ENCODE peak calls at places on chromosomes 16 and 17, in five cellular contexts. One of them, this sample, is unnamed.

GRCh38 chr16:13325396-13325795 is 424.0 kb downstream of the SHISA9 start:
- DNase-seq in upper lobe of right lung: no peak
- DNase-seq in HCT116: no peak
- DNase-seq in tibial nerve: no peak
- DNase-seq in A549: no peak
- DNase-seq in this sample: no peak

GRCh38 chr16:10919003-10919351 is 23.3 kb downstream of the DEXI start:
- DNase-seq in A549: no peak
- DNase-seq in tibial nerve: no peak
- DNase-seq in upper lobe of right lung: no peak
- DNase-seq in HCT116: no peak
- DNase-seq in this sample: no peak

GRCh38 chr17:42673885-42674754 is 2.7 kb downstream of the PLEKHH3 start:
- DNase-seq in HCT116: no peak
- DNase-seq in upper lobe of right lung: peak
- DNase-seq in A549: peak
- DNase-seq in tibial nerve: no peak
- DNase-seq in this sample: no peak

GRCh38 chr16:66924527-66925321 is 611 bp downstream of the RRAD start:
- DNase-seq in HCT116: no peak
- DNase-seq in tibial nerve: no peak
- DNase-seq in A549: peak
- DNase-seq in upper lobe of right lung: peak
- DNase-seq in this sample: no peak

GRCh38 chr17:51120357-51120738 is 320 bp downstream of the SPAG9 start:
- DNase-seq in upper lobe of right lung: no peak
- DNase-seq in tibial nerve: peak
- DNase-seq in A549: peak
- DNase-seq in HCT116: no peak
- DNase-seq in this sample: peak

GRCh38 chr16:89638455-89638854 is 19.1 kb downstream of the CHMP1A start:
- DNase-seq in upper lobe of right lung: no peak
- DNase-seq in tibial nerve: no peak
- DNase-seq in A549: no peak
- DNase-seq in HCT116: no peak
- DNase-seq in this sample: no peak

GRCh38 chr16:69477546-69477945 is 53.1 kb downstream of the CYB5B start:
- DNase-seq in A549: no peak
- DNase-seq in upper lobe of right lung: no peak
- DNase-seq in tibial nerve: no peak
- DNase-seq in HCT116: no peak
- DNase-seq in this sample: no peak

GRCh38 chr17:9645858-9646555 is 690 bp downstream of the USP43 start:
- DNase-seq in upper lobe of right lung: peak
- DNase-seq in A549: peak
- DNase-seq in tibial nerve: no peak
- DNase-seq in HCT116: peak
- DNase-seq in this sample: peak

GRCh38 chr16:19601083-19601976 is 45.8 kb downstream of the VPS35L start:
- DNase-seq in upper lobe of right lung: no peak
- DNase-seq in HCT116: peak
- DNase-seq in tibial nerve: peak
- DNase-seq in A549: peak
- DNase-seq in this sample: no peak

GRCh38 chr17:5485270-5486205 is at the start of gene DERL2:
- DNase-seq in HCT116: no peak
- DNase-seq in upper lobe of right lung: no peak
- DNase-seq in tibial nerve: no peak
- DNase-seq in A549: peak
- DNase-seq in this sample: no peak

GRCh38 chr17:34703533-34703932 is 124.2 kb downstream of the TMEM132E start:
- DNase-seq in A549: no peak
- DNase-seq in upper lobe of right lung: no peak
- DNase-seq in tibial nerve: peak
- DNase-seq in HCT116: no peak
- DNase-seq in this sample: peak

GRCh38 chr16:13351222-13351621 is 449.8 kb downstream of the SHISA9 start:
- DNase-seq in upper lobe of right lung: no peak
- DNase-seq in tibial nerve: no peak
- DNase-seq in HCT116: no peak
- DNase-seq in A549: no peak
- DNase-seq in this sample: no peak

GRCh38 chr17:80908776-80909175 is 82.9 kb upstream of the CHMP6 start:
- DNase-seq in tibial nerve: no peak
- DNase-seq in upper lobe of right lung: no peak
- DNase-seq in A549: no peak
- DNase-seq in HCT116: no peak
- DNase-seq in this sample: no peak

GRCh38 chr17:43366809-43367587 is 31.8 kb upstream of the ARL4D start:
- DNase-seq in HCT116: no peak
- DNase-seq in upper lobe of right lung: no peak
- DNase-seq in tibial nerve: no peak
- DNase-seq in A549: no peak
- DNase-seq in this sample: no peak

GRCh38 chr17:3695723-3696411 is at the start of gene P2RX5:
- DNase-seq in HCT116: no peak
- DNase-seq in tibial nerve: no peak
- DNase-seq in A549: no peak
- DNase-seq in upper lobe of right lung: no peak
- DNase-seq in this sample: peak

GRCh38 chr17:82878545-82878944 is 38.7 kb upstream of the ZNF750 start:
- DNase-seq in tibial nerve: peak
- DNase-seq in A549: no peak
- DNase-seq in HCT116: no peak
- DNase-seq in upper lobe of right lung: no peak
- DNase-seq in this sample: peak

GRCh38 chr16:65489531-65490023 is 367.7 kb upstream of the CDH11 start:
- DNase-seq in HCT116: no peak
- DNase-seq in tibial nerve: no peak
- DNase-seq in A549: no peak
- DNase-seq in upper lobe of right lung: no peak
- DNase-seq in this sample: no peak

GRCh38 chr17:68584904-68585303 is 16.3 kb downstream of the FAM20A start:
- DNase-seq in A549: no peak
- DNase-seq in HCT116: no peak
- DNase-seq in upper lobe of right lung: no peak
- DNase-seq in tibial nerve: no peak
- DNase-seq in this sample: no peak

GRCh38 chr17:59368218-59368857 is 36.9 kb downstream of the YPEL2 start:
- DNase-seq in A549: no peak
- DNase-seq in tibial nerve: no peak
- DNase-seq in HCT116: no peak
- DNase-seq in upper lobe of right lung: no peak
- DNase-seq in this sample: no peak

GRCh38 chr16:86299882-86300490 is 210.3 kb upstream of the FOXF1 start:
- DNase-seq in tibial nerve: no peak
- DNase-seq in upper lobe of right lung: no peak
- DNase-seq in A549: no peak
- DNase-seq in HCT116: no peak
- DNase-seq in this sample: no peak

GRCh38 chr16:67709050-67709449 is 10.1 kb downstream of the GFOD2 start:
- DNase-seq in tibial nerve: no peak
- DNase-seq in upper lobe of right lung: no peak
- DNase-seq in HCT116: no peak
- DNase-seq in A549: no peak
- DNase-seq in this sample: no peak

GRCh38 chr17:20206591-20206990 is 197.4 kb downstream of the SPECC1 start:
- DNase-seq in A549: peak
- DNase-seq in tibial nerve: no peak
- DNase-seq in upper lobe of right lung: no peak
- DNase-seq in HCT116: no peak
- DNase-seq in this sample: no peak

GRCh38 chr16:74224828-74225227 is 71.8 kb upstream of the PSMD7 start:
- DNase-seq in HCT116: no peak
- DNase-seq in upper lobe of right lung: no peak
- DNase-seq in A549: no peak
- DNase-seq in tibial nerve: no peak
- DNase-seq in this sample: no peak

GRCh38 chr17:12734852-12735430 is 54.4 kb upstream of the ARHGAP44 start:
- DNase-seq in A549: no peak
- DNase-seq in HCT116: no peak
- DNase-seq in upper lobe of right lung: no peak
- DNase-seq in tibial nerve: no peak
- DNase-seq in this sample: no peak

GRCh38 chr16:17130733-17131132 is 340.0 kb downstream of the XYLT1 start:
- DNase-seq in HCT116: no peak
- DNase-seq in A549: no peak
- DNase-seq in upper lobe of right lung: no peak
- DNase-seq in tibial nerve: no peak
- DNase-seq in this sample: no peak

GRCh38 chr16:17133851-17134250 is 336.9 kb downstream of the XYLT1 start:
- DNase-seq in A549: no peak
- DNase-seq in HCT116: no peak
- DNase-seq in tibial nerve: no peak
- DNase-seq in upper lobe of right lung: no peak
- DNase-seq in this sample: no peak

GRCh38 chr16:17131351-17131750 is 339.4 kb downstream of the XYLT1 start:
- DNase-seq in upper lobe of right lung: no peak
- DNase-seq in A549: no peak
- DNase-seq in HCT116: no peak
- DNase-seq in tibial nerve: no peak
- DNase-seq in this sample: no peak

GRCh38 chr16:17135439-17135838 is 335.3 kb downstream of the XYLT1 start:
- DNase-seq in tibial nerve: no peak
- DNase-seq in upper lobe of right lung: no peak
- DNase-seq in A549: no peak
- DNase-seq in HCT116: no peak
- DNase-seq in this sample: no peak

DNA sequence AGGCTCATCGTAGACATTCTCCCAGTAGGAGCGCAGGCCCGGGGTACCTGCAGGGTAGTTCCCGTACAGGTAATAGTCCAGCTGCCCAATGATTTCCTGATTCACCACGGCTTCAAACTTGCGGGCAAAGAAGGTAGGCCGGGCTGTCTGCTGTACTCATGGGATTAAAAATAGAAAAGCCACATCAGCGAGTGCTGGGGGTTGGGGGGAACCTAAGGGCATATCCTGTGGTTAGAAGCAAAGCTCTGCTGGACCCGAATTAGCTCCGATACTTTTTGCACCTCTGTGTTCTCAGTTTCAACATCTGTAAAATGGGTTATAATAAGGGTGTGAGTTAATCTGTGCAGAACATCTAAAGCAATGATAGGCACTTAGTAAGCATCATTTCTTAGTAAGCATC is 336.2 kb downstream of the XYLT1 start:
- DNase-seq in HCT116: no peak
- DNase-seq in A549: no peak
- DNase-seq in tibial nerve: no peak
- DNase-seq in upper lobe of right lung: no peak
- DNase-seq in this sample: no peak
- H3K27ac ChIP-seq in HCT116: no peak
- H3K27ac ChIP-seq in A549: no peak
- H3K27ac ChIP-seq in tibial nerve: no peak
- H3K27ac ChIP-seq in upper lobe of right lung: no peak
- H3K27ac ChIP-seq in this sample: no peak

DNA sequence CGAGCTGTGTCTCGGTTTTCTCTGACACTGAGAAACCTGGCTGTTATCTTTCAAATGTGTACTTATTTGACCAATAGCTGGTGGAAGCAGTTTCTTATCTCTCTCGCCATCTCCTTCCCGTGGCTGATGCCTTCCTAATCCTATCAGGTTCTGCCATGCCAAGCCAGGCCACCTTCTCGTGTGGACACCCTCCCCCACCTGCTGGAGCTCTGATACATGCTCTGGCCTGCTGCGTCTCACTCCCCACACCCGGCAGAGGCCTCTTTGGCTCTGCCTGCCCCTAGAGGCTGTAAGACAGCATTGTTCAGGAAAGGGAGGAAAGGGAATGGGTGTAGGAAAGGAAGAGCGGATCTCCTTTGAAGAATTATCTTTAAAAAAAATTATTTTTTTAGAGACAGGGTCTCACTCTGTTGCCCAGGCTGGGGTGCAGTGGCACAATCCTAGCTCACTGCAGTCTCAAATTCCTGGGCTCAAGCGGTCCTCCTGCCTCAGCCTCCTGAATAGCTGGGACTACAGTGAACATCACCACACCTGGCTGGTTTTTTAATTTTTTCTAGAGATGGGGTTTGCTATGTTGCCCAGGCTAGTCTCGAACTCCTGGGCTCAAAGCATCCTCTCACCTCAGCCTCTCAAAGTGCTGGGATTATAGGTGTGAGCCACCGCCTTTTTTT is 7.5 kb upstream of the ARMC5 start:
- DNase-seq in tibial nerve: no peak
- DNase-seq in HCT116: peak
- DNase-seq in upper lobe of right lung: peak
- DNase-seq in A549: peak
- DNase-seq in this sample: peak
- TF ChIP-seq CTCF in tibial nerve: peak
- TF ChIP-seq CTCF in HCT116: peak
- TF ChIP-seq CTCF in upper lobe of right lung: peak
- TF ChIP-seq CTCF in A549: peak
- TF ChIP-seq CTCF in this sample: peak

DNA sequence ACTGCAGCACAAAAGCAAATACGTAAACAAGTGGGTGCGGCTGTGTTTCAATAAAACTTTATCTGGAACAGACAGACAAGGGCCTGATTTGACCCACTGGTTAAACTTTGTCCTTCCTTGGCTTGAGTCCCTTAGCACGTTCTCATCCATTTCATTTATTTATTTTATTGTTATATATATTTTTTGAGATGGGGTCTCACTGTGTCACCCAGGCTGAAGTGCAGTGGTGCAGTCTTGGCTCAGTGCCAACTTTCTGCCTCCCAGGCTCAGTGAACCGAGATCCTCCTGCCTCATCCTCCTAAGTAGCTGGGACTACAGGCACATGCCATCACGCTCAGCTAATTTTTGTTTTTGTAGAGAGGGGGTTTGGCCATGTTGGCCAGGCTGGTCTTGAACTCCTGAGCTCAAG is 64.3 kb downstream of the MYH11 start:
- DNase-seq in tibial nerve: no peak
- DNase-seq in A549: no peak
- DNase-seq in HCT116: no peak
- DNase-seq in upper lobe of right lung: no peak
- DNase-seq in this sample: no peak
- H3K27ac ChIP-seq in tibial nerve: no peak
- H3K27ac ChIP-seq in A549: no peak
- H3K27ac ChIP-seq in HCT116: no peak
- H3K27ac ChIP-seq in upper lobe of right lung: no peak
- H3K27ac ChIP-seq in this sample: no peak

DNA sequence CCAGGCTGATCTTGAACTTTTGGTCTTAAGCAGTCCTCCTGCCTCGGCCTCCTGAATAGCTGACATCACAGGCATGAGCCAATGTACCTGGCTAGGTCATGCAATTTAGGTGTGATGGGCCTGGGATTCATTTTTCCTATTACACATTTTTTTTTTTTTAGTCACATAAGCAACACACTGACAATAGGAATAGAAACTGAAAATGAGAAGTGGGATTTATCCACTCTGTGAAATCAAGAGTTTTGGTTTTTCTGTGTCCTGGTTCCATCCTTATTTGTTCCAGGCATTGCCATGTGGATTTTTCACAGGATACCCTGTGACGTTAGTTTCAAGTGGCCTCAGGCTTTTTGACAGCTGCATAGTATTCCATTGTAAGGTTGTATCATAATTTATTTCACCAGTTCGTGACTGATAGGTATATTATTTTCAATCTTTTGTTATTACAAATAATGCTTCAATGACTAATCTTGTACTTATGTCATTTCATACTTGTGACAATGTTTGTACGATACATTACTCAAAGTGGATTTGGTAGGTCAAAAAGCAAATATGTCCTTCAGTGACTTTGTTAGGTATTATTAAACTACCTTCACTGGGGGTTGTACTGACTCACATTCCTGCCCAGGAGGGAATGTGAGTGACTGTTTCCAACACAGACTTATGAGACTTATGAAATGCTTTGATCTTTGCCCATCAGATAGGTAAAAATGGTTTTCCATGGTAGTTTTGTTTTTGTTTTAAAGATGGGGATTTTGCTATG is 10.6 kb downstream of the ADCY7 start:
- DNase-seq in upper lobe of right lung: no peak
- DNase-seq in A549: no peak
- DNase-seq in HCT116: no peak
- DNase-seq in tibial nerve: no peak
- DNase-seq in this sample: no peak
- TF ChIP-seq CTCF in upper lobe of right lung: no peak
- TF ChIP-seq CTCF in A549: no peak
- TF ChIP-seq CTCF in HCT116: no peak
- TF ChIP-seq CTCF in tibial nerve: no peak
- TF ChIP-seq CTCF in this sample: no peak

This sample was measured in HL-60.